ENCODE peak calls at places on chromosomes 11 and 22, in six cellular contexts. A is Peyer's patch, C is cardiac muscle cell, F is ovary, K is heart right ventricle, P is uterus. R is an unnamed sample. For H3K36me3, the result is how much of the 10 kb centered on the place peaks cover.

GRCh38 chr22:43985532-43985931 is 30.3 kb downstream of the SAMM50 start:
- DNase-seq in P (no peak), F (peak), A (no peak), C (peak), K (no peak), R (no peak)

GRCh38 chr11:121514998-121515671 is 62.4 kb upstream of the SORL1-AS1 start:
- DNase-seq in P (no peak), A (no peak), K (no peak), C (no peak), F (no peak), R (no peak)

GRCh38 chr22:43399980-43400358 is 11.8 kb upstream of the MPPED1 start:
- DNase-seq in C (no peak), P (no peak), A (no peak), F (no peak), K (no peak), R (no peak)

GRCh38 chr22:28172948-28173360 is 253.9 kb upstream of the PITPNB start:
- DNase-seq in P (no peak), F (no peak), A (no peak), C (no peak), K (no peak), R (no peak)

GRCh38 chr11:134283461-134284230 is 7.5 kb downstream of the GLB1L3 start:
- DNase-seq in K (no peak), C (no peak), P (no peak), F (no peak), A (no peak), R (no peak)

GRCh38 chr22:43847376-43848289 is 14.7 kb downstream of the SULT4A1 start:
- DNase-seq in K (no peak), A (no peak), C (no peak), F (no peak), P (no peak), R (no peak)

GRCh38 chr11:107307991-107308390 is 149.6 kb downstream of the CWF19L2 start:
- DNase-seq in C (no peak), P (no peak), F (no peak), K (no peak), A (no peak), R (no peak)

GRCh38 chr11:134110252-134110651 is 41.4 kb downstream of the JAM3 start:
- DNase-seq in P (no peak), A (no peak), F (no peak), C (no peak), K (no peak), R (no peak)

GRCh38 chr11:76794371-76795284 is 11.5 kb downstream of the TSKU start:
- DNase-seq in K (no peak), C (no peak), P (no peak), F (no peak), A (no peak), R (no peak)

GRCh38 chr11:26326793-26327400 is 5.0 kb upstream of the ANO3 start:
- DNase-seq in A (no peak), C (no peak), P (no peak), K (no peak), F (no peak), R (no peak)

GRCh38 chr11:30852091-30852490 is 265.9 kb upstream of the MPPED2 start:
- DNase-seq in C (no peak), A (no peak), P (no peak), F (no peak), K (no peak), R (no peak)

GRCh38 chr11:16120008-16120407 is 236.3 kb downstream of the SOX6 start:
- DNase-seq in K (no peak), P (no peak), A (no peak), F (no peak), C (no peak), R (no peak)

GRCh38 chr11:121091492-121092179 is 9.4 kb upstream of the TECTA start:
- DNase-seq in P (no peak), K (no peak), A (no peak), C (no peak), F (no peak), R (no peak)

GRCh38 chr11:45056529-45056928 is 89.9 kb upstream of the PRDM11 start:
- DNase-seq in A (no peak), F (no peak), C (no peak), K (no peak), P (no peak), R (no peak)

GRCh38 chr22:39351689-39352214 is 2.0 kb downstream of the SYNGR1 start:
- DNase-seq in C (no peak), F (no peak), P (no peak), A (peak), K (no peak), R (no peak)

GRCh38 chr11:606245-606644 is 9.5 kb downstream of the IRF7 start:
- DNase-seq in A (no peak), C (peak), K (peak), F (peak), P (peak), R (no peak)

GRCh38 chr11:35144103-35144741 is 5.3 kb downstream of the CD44 start:
- DNase-seq in F (no peak), K (no peak), C (peak), A (peak), P (no peak), R (no peak)
- TF ChIP-seq CTCF in F (no peak), K (no peak), C (no peak), A (no peak), P (no peak), R (no peak)

GRCh38 chr22:26503758-26504157 is 8.5 kb downstream of the TFIP11 start:
- DNase-seq in K (no peak), C (no peak), F (no peak), P (no peak), A (no peak), R (no peak)

GRCh38 chr22:26499188-26499703 is 13.0 kb downstream of the TFIP11 start:
- DNase-seq in A (no peak), F (no peak), K (no peak), C (no peak), P (no peak), R (no peak)

GRCh38 chr22:26501996-26502395 is 10.3 kb downstream of the TFIP11 start:
- DNase-seq in P (no peak), A (no peak), F (no peak), C (no peak), K (no peak), R (no peak)

GRCh38 chr22:26508148-26508547 is 4.1 kb downstream of the TFIP11 start:
- DNase-seq in K (no peak), C (no peak), F (no peak), A (no peak), P (no peak), R (no peak)

GRCh38 chr22:26502688-26503561 is 9.3 kb downstream of the TFIP11 start:
- DNase-seq in K (peak), F (no peak), C (peak), A (peak), P (no peak), R (no peak)
- H3K36me3 ChIP-seq in K (half or more), F (under half), C (half or more), A (half or more), P (under half), R (under half)

GRCh38 chr11:69661413-69661715 is 13.8 kb downstream of the LTO1 start:
- DNase-seq in A (no peak), F (no peak), C (no peak), P (no peak), K (no peak), R (no peak)
- TF ChIP-seq CTCF in A (no peak), F (no peak), C (no peak), P (no peak), K (no peak), R (no peak)

GRCh38 chr11:106092446-106092845 is 15.0 kb downstream of the AASDHPPT start:
- DNase-seq in A (no peak), K (no peak), C (no peak), F (no peak), P (no peak), R (no peak)
- H3K36me3 ChIP-seq in A (half or more), K (half or more), C (half or more), F (under half), P (under half), R (under half)